ENCODE peak calls at places on chromosomes 1 and 21, in nine cellular contexts. T, K, V, U, D, F, A, X and C are unnamed samples.

GRCh38 chr1:77222496-77222895 is 3.3 kb upstream of the PIGK start:
- DNase-seq in V (no peak), K (no peak), D (no peak), T (no peak), F (no peak), X (no peak), A (no peak), U (no peak), C (no peak)

GRCh38 chr1:187092104-187092503 is 263.4 kb downstream of the PLA2G4A start:
- DNase-seq in K (no peak), U (no peak), F (no peak), V (no peak), T (peak; percentile 74), D (no peak), X (no peak), A (no peak), C (no peak)

GRCh38 chr1:75053207-75053606 is 81.0 kb upstream of the LHX8 start:
- DNase-seq in V (peak; percentile 47), A (peak; percentile 48), K (no peak), U (no peak), T (no peak), F (no peak), D (no peak), X (no peak), C (no peak)

GRCh38 chr1:19250629-19251304 is 557 bp downstream of the EMC1 start:
- DNase-seq in K (no peak), U (no peak), D (peak; percentile 38), V (peak; percentile 43), A (no peak), X (no peak), T (no peak), F (no peak), C (peak; percentile 27)

GRCh38 chr21:46116189-46116845 is 18.4 kb downstream of the COL6A2 start:
- DNase-seq in U (no peak), F (no peak), V (no peak), K (peak; percentile 0), D (peak; percentile 2), T (no peak), X (peak; percentile 10), A (no peak), C (no peak)

GRCh38 chr1:244599937-244600350 is 53.0 kb upstream of the DESI2 start:
- DNase-seq in D (no peak), X (peak; percentile 76), T (no peak), A (peak; percentile 95), U (peak; percentile 77), V (peak; percentile 12), F (peak; percentile 91), K (no peak), C (no peak)

GRCh38 chr1:110612060-110612745 is 6.0 kb upstream of the KCNA2 start:
- DNase-seq in F (no peak), U (no peak), D (no peak), X (no peak), K (no peak), A (no peak), V (no peak), T (no peak), C (no peak)

GRCh38 chr21:26844258-26845065 is 747 bp downstream of the ADAMTS1 start:
- DNase-seq in K (no peak), V (no peak), F (no peak), X (peak; percentile 27), A (no peak), U (no peak), T (no peak), D (peak; percentile 67), C (peak; percentile 44)

GRCh38 chr1:9691108-9691445 is 39.5 kb downstream of the PIK3CD start:
- DNase-seq in T (no peak), U (no peak), A (peak; percentile 71), V (no peak), K (peak; percentile 27), X (no peak), F (peak; percentile 36), D (no peak), C (no peak)

GRCh38 chr1:96361961-96362360 is 359.6 kb upstream of the PTBP2 start:
- DNase-seq in T (no peak), A (no peak), K (no peak), F (no peak), U (no peak), V (no peak), D (no peak), X (no peak), C (no peak)

GRCh38 chr1:4220362-4220761 is 320.3 kb upstream of the C1orf174 start:
- DNase-seq in A (no peak), K (no peak), D (no peak), F (no peak), V (no peak), T (no peak), X (no peak), U (no peak), C (no peak)

GRCh38 chr1:24963099-24963872 is 33.2 kb upstream of the RUNX3 start:
- DNase-seq in U (no peak), F (no peak), D (no peak), T (peak; percentile 74), A (no peak), K (peak; percentile 41), X (no peak), V (no peak), C (no peak)

GRCh38 chr1:54811066-54811465 is 9.9 kb upstream of the TTC22 start:
- DNase-seq in X (no peak), D (no peak), T (no peak), U (no peak), V (no peak), F (no peak), A (no peak), K (no peak), C (no peak)

GRCh38 chr1:230074270-230074669 is 7.2 kb downstream of the GALNT2 start:
- DNase-seq in U (no peak), T (no peak), V (no peak), D (no peak), A (no peak), X (no peak), F (no peak), K (no peak), C (no peak)

GRCh38 chr1:94048413-94049164 is 72.4 kb downstream of the ABCA4 start:
- DNase-seq in K (no peak), U (no peak), X (no peak), T (no peak), F (peak; percentile 72), D (peak; percentile 16), V (no peak), A (no peak), C (no peak)

GRCh38 chr1:30194046-30194619 is 529.3 kb downstream of the MATN1 start:
- DNase-seq in A (no peak), U (no peak), F (no peak), K (no peak), X (no peak), V (peak; percentile 15), T (no peak), D (no peak), C (no peak)

GRCh38 chr1:154847891-154848290 is 22.2 kb downstream of the KCNN3 start:
- DNase-seq in V (no peak), T (no peak), K (no peak), D (no peak), F (peak; percentile 32), A (no peak), X (no peak), U (no peak), C (no peak)

GRCh38 chr1:4425892-4426291 is 228.5 kb upstream of the AJAP1 start:
- DNase-seq in F (no peak), D (peak; percentile 59), X (no peak), K (no peak), A (no peak), U (no peak), V (peak; percentile 16), T (peak; percentile 97), C (no peak)

GRCh38 chr1:17089496-17089895 is 29.8 kb downstream of the PADI2 start:
- DNase-seq in A (no peak), X (no peak), U (no peak), F (no peak), K (no peak), T (no peak), D (no peak), V (no peak), C (no peak)

GRCh38 chr1:15526021-15526489 is 593 bp upstream of the DNAJC16 start:
- DNase-seq in X (peak; percentile 52), K (no peak), D (peak; percentile 18), A (no peak), T (peak; percentile 15), V (no peak), U (no peak), F (no peak), C (no peak)

GRCh38 chr1:210866532-210866931 is 267.4 kb downstream of the KCNH1 start:
- DNase-seq in K (no peak), A (no peak), X (no peak), F (no peak), T (no peak), V (no peak), U (no peak), D (no peak), C (no peak)

GRCh38 chr1:244291867-244292180 is 159.9 kb downstream of the ADSS2 start:
- DNase-seq in T (no peak), D (no peak), X (no peak), V (no peak), U (no peak), A (no peak), K (no peak), F (no peak), C (no peak)

GRCh38 chr1:157161901-157162300 is 23.7 kb upstream of the ETV3 start:
- DNase-seq in D (no peak), V (no peak), U (no peak), A (no peak), F (no peak), T (no peak), X (no peak), K (no peak), C (no peak)

GRCh38 chr21:35239811-35240219 is 190.7 kb upstream of the RUNX1 start:
- DNase-seq in V (no peak), F (no peak), D (peak; percentile 43), A (no peak), T (no peak), U (no peak), X (no peak), K (no peak), C (peak; percentile 37)